ENCODE peak calls at places on chromosomes 3 and 15, in four cellular contexts. W is colonic mucosa, J is transverse colon, F is tibial nerve. B is an unnamed sample.

GRCh38 chr15:39597751-39598185 is 16.9 kb downstream of the THBS1 start:
- DNase-seq in W (no peak), F (no peak), J (no peak), B (no peak)

GRCh38 chr15:51401872-51402517 is 60.5 kb downstream of the GLDN start:
- DNase-seq in F (peak; percentile 33), W (peak; percentile 38), J (peak; percentile 19), B (peak; percentile 47)

GRCh38 chr3:147930417-147930816 is 521.3 kb downstream of the ZIC1 start:
- DNase-seq in J (no peak), F (no peak), W (no peak), B (no peak)

GRCh38 chr3:133948131-133948810 is 52.6 kb upstream of the RAB6B start:
- DNase-seq in J (no peak), W (no peak), F (no peak), B (no peak)

GRCh38 chr3:114071786-114072185 is 15.2 kb downstream of the QTRT2 start:
- DNase-seq in F (no peak), W (no peak), J (no peak), B (no peak)

GRCh38 chr3:4972652-4973643 is 6.3 kb upstream of the BHLHE40 start:
- DNase-seq in F (no peak), J (no peak), W (no peak), B (no peak)

GRCh38 chr15:59222106-59222505 is 15.5 kb downstream of the LDHAL6B start:
- DNase-seq in F (no peak), W (no peak), J (no peak), B (no peak)

GRCh38 chr15:66907826-66908502 is 157.4 kb upstream of the SMAD3 start:
- DNase-seq in F (peak; percentile 40), J (peak; percentile 42), W (no peak), B (no peak)

GRCh38 chr15:29183071-29183831 is 86.4 kb downstream of the NSMCE3 start:
- DNase-seq in J (no peak), W (no peak), F (no peak), B (no peak)

GRCh38 chr3:182490601-182491485 is 302.5 kb upstream of the ATP11B start:
- DNase-seq in J (no peak), F (peak; percentile 27), W (peak; percentile 23), B (no peak)

GRCh38 chr3:45055411-45056143 is 29.5 kb downstream of the CLEC3B start:
- DNase-seq in J (no peak), F (peak; percentile 38), W (no peak), B (no peak)

GRCh38 chr3:189900578-189900977 is 220.1 kb downstream of the P3H2 start:
- DNase-seq in F (no peak), J (peak; percentile 8), W (peak; percentile 36), B (no peak)

GRCh38 chr15:78828930-78829329 is 17.7 kb upstream of the ADAMTS7 start:
- DNase-seq in F (no peak), J (no peak), W (no peak), B (no peak)

GRCh38 chr3:68945231-68945630 is 12.9 kb upstream of the TAFA4 start:
- DNase-seq in J (no peak), F (no peak), W (no peak), B (no peak)

GRCh38 chr15:98547741-98548166 is 100.6 kb upstream of the IGF1R start:
- DNase-seq in F (peak; percentile 33), J (peak; percentile 11), W (peak; percentile 26), B (no peak)

GRCh38 chr3:39541917-39542329 is 74.4 kb downstream of the MOBP start:
- DNase-seq in F (no peak), W (no peak), J (no peak), B (peak; percentile 5)

GRCh38 chr3:168620854-168621253 is 525.1 kb upstream of the GOLIM4 start:
- DNase-seq in F (no peak), J (peak; percentile 9), W (peak; percentile 21), B (peak; percentile 46)

GRCh38 chr3:99041747-99042146 is 140.3 kb upstream of the DCBLD2 start:
- DNase-seq in W (no peak), J (no peak), F (no peak), B (no peak)

GRCh38 chr15:69758810-69759410 is 306.3 kb downstream of the RPLP1 start:
- DNase-seq in F (no peak), W (peak; percentile 60), J (peak; percentile 71), B (peak; percentile 59)

GRCh38 chr3:160210799-160211221 is 14.4 kb upstream of the C3orf80 start:
- DNase-seq in J (no peak), W (no peak), F (no peak), B (peak; percentile 27)
- H3K4me1 ChIP-seq in J (no peaks in the 10 kb centered on the region), W (no peaks in the 10 kb centered on the region), F (no peaks in the 10 kb centered on the region), B (no peaks in the 10 kb centered on the region)

GRCh38 chr3:52053307-52054304 is 2.8 kb downstream of the DUSP7 start:
- DNase-seq in F (no peak), W (no peak), J (no peak), B (no peak)

GRCh38 chr3:52055537-52056351 is 627 bp downstream of the DUSP7 start:
- DNase-seq in F (no peak), W (peak; percentile 36), J (peak; percentile 36), B (peak; percentile 51)

GRCh38 chr3:52056521-52056967 is at the start of gene DUSP7:
- DNase-seq in W (peak; percentile 70), J (peak; percentile 77), F (peak; percentile 38), B (peak; percentile 77)

GRCh38 chr3:52052831-52053306 is 3.5 kb downstream of the DUSP7 start:
- DNase-seq in W (peak; percentile 83), J (peak; percentile 83), F (peak; percentile 84), B (peak; percentile 38)

GRCh38 chr3:52054689-52055511 is 1.5 kb downstream of the DUSP7 start:
- DNase-seq in J (peak; percentile 28), W (peak; percentile 34), F (no peak), B (no peak)
- TF ChIP-seq CTCF in J (peak; percentile 11), W (no peak), F (no peak), B (no peak)

GRCh38 chr15:48393650-48394049 is 62.4 kb downstream of the DUT start:
- DNase-seq in F (no peak), W (peak; percentile 54), J (peak; percentile 19), B (no peak)

GRCh38 chr15:48396020-48396419 is 64.8 kb downstream of the DUT start:
- DNase-seq in J (no peak), F (no peak), W (no peak), B (no peak)

GRCh38 chr15:48397841-48398240 is 66.6 kb downstream of the DUT start:
- DNase-seq in F (no peak), W (no peak), J (no peak), B (no peak)

GRCh38 chr15:48394172-48394571 is 62.9 kb downstream of the DUT start:
- DNase-seq in W (peak; percentile 27), F (no peak), J (no peak), B (no peak)

GRCh38 chr15:48395532-48396011 is 64.3 kb downstream of the DUT start:
- DNase-seq in W (no peak), J (peak; percentile 22), F (peak; percentile 79), B (no peak)
- H3K4me1 ChIP-seq in W (no peaks in the 10 kb centered on the region), J (peaks cover 8% of the 10 kb centered on the region), F (peaks cover 14% of the 10 kb centered on the region), B (no peaks in the 10 kb centered on the region)

DNA sequence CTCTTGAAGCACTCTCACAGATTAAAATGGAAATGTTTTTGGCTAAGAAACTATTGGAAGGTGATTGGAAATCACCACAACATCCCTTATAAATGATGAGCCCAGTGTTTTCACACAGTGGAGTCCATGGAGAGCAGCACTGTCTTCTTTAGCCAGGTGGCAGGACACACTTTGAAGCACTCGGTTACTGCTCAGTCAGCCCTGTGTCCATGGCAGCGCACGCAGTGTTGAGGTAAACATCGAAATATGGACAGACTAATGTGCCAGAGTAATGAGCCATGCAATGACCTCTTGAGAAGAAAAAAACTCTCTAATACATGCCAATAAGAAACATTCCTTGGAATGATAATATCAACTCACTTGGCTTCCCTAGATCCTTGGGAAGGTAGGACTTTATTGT is 66.6 kb downstream of the TGFBR2 start:
- DNase-seq in W (no peak), J (no peak), F (no peak), B (no peak)
- TF ChIP-seq CTCF in W (no peak), J (no peak), F (no peak), B (no peak)

B was measured in body of pancreas.